ENCODE peak calls at places on chromosomes 2 and 18, in four cellular contexts. H, N, I and X are unnamed samples.

GRCh38 chr2:831638-832037 is 119.0 kb upstream of the SNTG2 start:
- DNase-seq in H (no peak), N (no peak), I (no peak), X (no peak)

GRCh38 chr2:191638079-191638801 is 39.7 kb upstream of the NABP1 start:
- DNase-seq in H (no peak), N (peak), I (no peak), X (no peak)

GRCh38 chr2:235709124-235709813 is 215.4 kb downstream of the AGAP1 start:
- DNase-seq in H (no peak), N (peak), I (no peak), X (no peak)

GRCh38 chr2:148517822-148518221 is 126.7 kb upstream of the EPC2 start:
- DNase-seq in H (no peak), N (no peak), I (no peak), X (no peak)

GRCh38 chr2:177169810-177170514 is 42.6 kb upstream of the HNRNPA3 start:
- DNase-seq in H (no peak), N (no peak), I (peak), X (no peak)

GRCh38 chr2:10471956-10472355 is 23.8 kb upstream of the ODC1 start:
- DNase-seq in H (no peak), N (no peak), I (no peak), X (no peak)

GRCh38 chr2:26561376-26561775 is 79.8 kb downstream of the CIB4 start:
- DNase-seq in H (no peak), N (no peak), I (no peak), X (no peak)

GRCh38 chr18:6879508-6880195 is 150.1 kb downstream of the ARHGAP28 start:
- DNase-seq in H (no peak), N (no peak), I (no peak), X (no peak)

GRCh38 chr2:120177011-120177621 is 46.1 kb downstream of the TMEM185B start:
- DNase-seq in H (no peak), N (no peak), I (peak), X (peak)

GRCh38 chr2:9168851-9169250 is 37.8 kb upstream of the ASAP2 start:
- DNase-seq in H (no peak), N (no peak), I (no peak), X (no peak)

GRCh38 chr2:43142921-43143438 is 83.4 kb downstream of the ZFP36L2 start:
- DNase-seq in H (no peak), N (peak), I (no peak), X (no peak)

GRCh38 chr2:38149533-38149932 is 73.6 kb upstream of the CYP1B1 start:
- DNase-seq in H (no peak), N (no peak), I (no peak), X (no peak)

GRCh38 chr2:37871453-37872191 is 53.5 kb upstream of the RMDN2 start:
- DNase-seq in H (no peak), N (peak), I (no peak), X (no peak)

GRCh38 chr2:142834003-142834402 is 43.5 kb upstream of the KYNU start:
- DNase-seq in H (no peak), N (peak), I (no peak), X (no peak)

GRCh38 chr2:101823347-101823791 is 125.9 kb downstream of the MAP4K4 start:
- DNase-seq in H (peak), N (peak), I (no peak), X (no peak)

GRCh38 chr2:12513339-12513738 is 203.4 kb upstream of the TRIB2 start:
- DNase-seq in H (no peak), N (no peak), I (no peak), X (no peak)

GRCh38 chr2:71504611-71505010 is 51.2 kb downstream of the DYSF start:
- DNase-seq in H (no peak), N (no peak), I (no peak), X (no peak)

GRCh38 chr2:569681-570080 is 107.5 kb downstream of the TMEM18 start:
- DNase-seq in H (no peak), N (no peak), I (no peak), X (no peak)

GRCh38 chr18:59744271-59744721 is 47.1 kb upstream of the CCBE1 start:
- DNase-seq in H (peak), N (peak), I (no peak), X (no peak)

GRCh38 chr2:212266310-212266709 is 272.3 kb downstream of the ERBB4 start:
- DNase-seq in H (no peak), N (no peak), I (no peak), X (no peak)

GRCh38 chr2:129863350-129863749 is 116.1 kb upstream of the RAB6C start:
- DNase-seq in H (no peak), N (no peak), I (no peak), X (no peak)

GRCh38 chr2:43127941-43128561 is 98.4 kb downstream of the ZFP36L2 start:
- DNase-seq in H (no peak), N (no peak), I (no peak), X (no peak)

GRCh38 chr2:75424936-75425619 is 135.7 kb downstream of the EVA1A start:
- DNase-seq in H (no peak), N (peak), I (no peak), X (no peak)

GRCh38 chr2:120589782-120590608 is 145.7 kb upstream of the GLI2 start:
- DNase-seq in H (peak), N (peak), I (no peak), X (no peak)

GRCh38 chr2:26758790-26759321 is 5.2 kb upstream of the SLC35F6 start:
- DNase-seq in H (no peak), N (peak), I (no peak), X (no peak)

GRCh38 chr2:212939777-212940531 is 211.5 kb downstream of the IKZF2 start:
- DNase-seq in H (no peak), N (no peak), I (no peak), X (no peak)

GRCh38 chr2:220891405-220891804 is 680.7 kb downstream of the EPHA4 start:
- DNase-seq in H (peak), N (peak), I (no peak), X (no peak)

GRCh38 chr2:235049719-235050118 is 97.9 kb downstream of the SH3BP4 start:
- DNase-seq in H (no peak), N (no peak), I (no peak), X (no peak)

GRCh38 chr2:230170532-230170931 is 49.3 kb downstream of the SP110 start:
- DNase-seq in H (no peak), N (no peak), I (no peak), X (no peak)

GRCh38 chr2:101328474-101329007 is 20.0 kb upstream of the RNF149 start:
- DNase-seq in H (peak), N (peak), I (no peak), X (no peak)

GRCh38 chr2:53913721-53914120 is 54.0 kb upstream of the GPR75 start:
- DNase-seq in H (no peak), N (peak), I (peak), X (peak)

GRCh38 chr2:192254444-192254843 is 59.7 kb upstream of the TMEFF2 start:
- DNase-seq in H (no peak), N (no peak), I (no peak), X (no peak)